ENCODE peak calls at places on chromosomes 3 and 15, in seven cellular contexts. E is HL-60; L is pons; X is natural killer cell; T is myocyte; U is activated CD4-positive, CD25-positive, alpha-beta regulatory T cell treated with anti-CD3 and anti-CD28 coated beads, Interleukin-2, amount 50 U/mL, for 72 hours; D is NCI-H510A treated with DMSO at 0.1 percent for 48 hours. I is an unnamed sample.

GRCh38 chr15:61172325-61172724 is 56.8 kb downstream of the RORA start:
- DNase-seq in L (no peak), U (no peak), X (no peak), E (no peak), D (no peak), T (no peak), I (no peak)

GRCh38 chr3:145807990-145808389 is 353.0 kb downstream of the PLOD2 start:
- DNase-seq in L (peak), X (no peak), T (peak), E (no peak), U (no peak), D (no peak), I (no peak)

GRCh38 chr15:77475898-77476297 is 55.2 kb downstream of the HMG20A start:
- DNase-seq in U (no peak), T (peak), L (no peak), X (no peak), D (peak), E (no peak), I (no peak)

GRCh38 chr3:38376098-38376816 is 29.7 kb downstream of the XYLB start:
- DNase-seq in L (no peak), T (peak), X (no peak), U (no peak), E (no peak), D (no peak), I (peak)

GRCh38 chr3:77871436-77871835 is 831.5 kb downstream of the ROBO2 start:
- DNase-seq in L (no peak), U (no peak), D (no peak), T (no peak), E (no peak), X (no peak), I (no peak)

GRCh38 chr3:141930801-141931200 is 54.4 kb downstream of the ATP1B3 start:
- DNase-seq in U (no peak), X (no peak), L (no peak), E (no peak), D (no peak), T (no peak), I (no peak)

GRCh38 chr15:62445244-62445643 is 280.2 kb upstream of the C2CD4B start:
- DNase-seq in E (no peak), X (no peak), U (no peak), D (no peak), L (no peak), T (no peak), I (no peak)

GRCh38 chr3:27532931-27533607 is 48.9 kb upstream of the SLC4A7 start:
- DNase-seq in E (no peak), D (no peak), X (no peak), T (no peak), L (peak), U (no peak), I (no peak)

GRCh38 chr3:47732143-47732542 is 49.5 kb downstream of the SMARCC1 start:
- DNase-seq in T (no peak), U (no peak), X (no peak), E (no peak), D (no peak), L (no peak), I (no peak)

GRCh38 chr15:45402162-45402954 is 24.0 kb upstream of the GATM start:
- DNase-seq in X (peak), E (peak), T (peak), D (peak), U (peak), L (peak), I (peak)

GRCh38 chr3:42298259-42298658 is 32.3 kb upstream of the CCK start:
- DNase-seq in L (no peak), X (no peak), T (no peak), D (no peak), E (no peak), U (no peak), I (no peak)

GRCh38 chr15:97473615-97474014 is 486.9 kb upstream of the ARRDC4 start:
- DNase-seq in L (no peak), X (no peak), T (no peak), U (no peak), E (no peak), D (no peak), I (no peak)

GRCh38 chr3:195007794-195008193 is 263.2 kb downstream of the XXYLT1 start:
- DNase-seq in L (no peak), E (peak), U (no peak), X (no peak), T (no peak), D (peak), I (peak)

GRCh38 chr3:183393625-183394024 is 34.8 kb downstream of the MCF2L2 start:
- DNase-seq in T (no peak), L (no peak), X (no peak), U (no peak), D (no peak), E (no peak), I (no peak)

GRCh38 chr15:69627548-69628158 is 175.0 kb downstream of the RPLP1 start:
- DNase-seq in T (no peak), X (no peak), L (no peak), U (no peak), D (no peak), E (no peak), I (no peak)

GRCh38 chr3:108047987-108048386 is 42.8 kb downstream of the CD47 start:
- DNase-seq in U (no peak), T (no peak), L (no peak), D (no peak), X (no peak), E (no peak), I (no peak)

GRCh38 chr15:45457641-45458539 is 64.7 kb downstream of the SLC30A4 start:
- DNase-seq in L (peak), X (peak), E (peak), T (peak), D (peak), U (peak), I (peak)

GRCh38 chr3:190605385-190605784 is 91.5 kb downstream of the IL1RAP start:
- DNase-seq in X (no peak), L (no peak), E (no peak), U (no peak), D (no peak), T (no peak), I (no peak)

GRCh38 chr3:148074916-148075315 is 622.8 kb upstream of the AGTR1 start:
- DNase-seq in X (no peak), T (no peak), U (no peak), L (no peak), E (no peak), D (no peak), I (no peak)

GRCh38 chr15:63244399-63244798 is 33.0 kb upstream of the APH1B start:
- DNase-seq in U (no peak), X (no peak), T (no peak), L (no peak), D (no peak), E (no peak), I (no peak)

GRCh38 chr15:47179988-47180387 is 537.3 kb upstream of the SEMA6D start:
- DNase-seq in T (no peak), X (no peak), L (no peak), U (no peak), D (no peak), E (no peak), I (no peak)

GRCh38 chr3:32996046-32996754 is 44.8 kb downstream of the CCR4 start:
- DNase-seq in E (no peak), X (no peak), T (no peak), L (no peak), U (no peak), D (no peak), I (no peak)

GRCh38 chr3:121648219-121648958 is 12.3 kb downstream of the HCLS1 start:
- DNase-seq in X (no peak), E (no peak), D (no peak), L (peak), U (no peak), T (peak), I (no peak)

GRCh38 chr3:127764841-127765362 is 57.4 kb downstream of the MGLL start:
- DNase-seq in D (no peak), T (no peak), E (no peak), L (no peak), X (no peak), U (no peak), I (no peak)

GRCh38 chr15:42608110-42608531 is 32.7 kb downstream of the STARD9 start:
- DNase-seq in D (no peak), L (peak), U (peak), E (peak), T (peak), X (peak), I (no peak)

GRCh38 chr3:186152889-186153292 is 44.0 kb upstream of the ETV5 start:
- DNase-seq in E (peak), U (no peak), X (no peak), L (peak), T (no peak), D (no peak), I (no peak)

GRCh38 chr3:141152130-141152529 is 79.5 kb upstream of the PXYLP1 start:
- DNase-seq in T (no peak), D (no peak), E (no peak), L (no peak), U (no peak), X (no peak), I (no peak)

GRCh38 chr15:101062471-101063171 is 143.5 kb downstream of the LRRK1 start:
- DNase-seq in E (no peak), D (no peak), X (no peak), T (no peak), L (no peak), U (no peak), I (peak)

GRCh38 chr3:120742198-120743080 is at the start of the genes GTF2E1 and RABL3:
- DNase-seq in E (peak), U (peak), X (peak), D (peak), T (peak), L (peak), I (peak)

GRCh38 chr3:112011376-112011940 is 12.7 kb downstream of the TAGLN3 start:
- DNase-seq in L (no peak), E (no peak), X (no peak), D (no peak), U (no peak), T (no peak), I (no peak)

GRCh38 chr15:66635006-66635405 is 67.0 kb upstream of the SMAD6 start:
- DNase-seq in T (no peak), X (no peak), E (no peak), D (no peak), U (no peak), L (no peak), I (no peak)

GRCh38 chr3:49906004-49906860 is 2.6 kb upstream of the MST1R start:
- DNase-seq in U (peak), T (peak), L (peak), X (peak), D (no peak), E (no peak), I (no peak)

I was measured in suprapubic skin.